ENCODE peak calls at places on chromosomes 13 and 19, in eight cellular contexts. M is choroid plexus epithelial cell; P is lung microvascular endothelial cell; C is AG04449; X is HuH-7; N is AG10803; U is ovary; W is activated CD4-positive, alpha-beta T cell treated with anti-CD3 and anti-CD28 coated beads for 4 hours. F is an unnamed sample.

GRCh38 chr19:30931307-30931706 is 417.9 kb downstream of the TSHZ3 start:
- DNase-seq in N (no peak), X (no peak), C (no peak), W (no peak), M (no peak), U (no peak), P (no peak), F (no peak)

GRCh38 chr13:100203696-100204367 is 114.9 kb downstream of the PCCA start:
- DNase-seq in N (peak), C (no peak), U (no peak), P (peak), X (no peak), W (no peak), M (peak), F (no peak)

GRCh38 chr13:111542530-111543341 is 222.3 kb downstream of the TEX29 start:
- DNase-seq in X (no peak), U (no peak), W (no peak), N (no peak), M (no peak), P (no peak), C (no peak), F (no peak)

GRCh38 chr13:85724554-85725432 is 74.4 kb downstream of the SLITRK6 start:
- DNase-seq in U (no peak), M (no peak), N (no peak), P (no peak), C (no peak), X (no peak), W (no peak), F (no peak)

GRCh38 chr19:46413262-46414031 is at the start of gene CCDC8:
- DNase-seq in W (no peak), X (peak), N (peak), P (no peak), M (peak), U (peak), C (peak), F (peak)

GRCh38 chr13:42066542-42066941 is 18.1 kb downstream of the DGKH start:
- DNase-seq in P (peak), N (peak), C (peak), W (no peak), X (no peak), M (peak), U (no peak), F (no peak)

GRCh38 chr13:25329706-25330105 is 28.3 kb downstream of the NUP58 start:
- DNase-seq in X (no peak), W (no peak), C (no peak), U (no peak), N (peak), P (no peak), M (peak), F (no peak)

GRCh38 chr13:30181856-30182651 is 125.3 kb downstream of the KATNAL1 start:
- DNase-seq in N (no peak), W (no peak), M (no peak), X (no peak), U (no peak), C (no peak), P (no peak), F (no peak)

GRCh38 chr19:18520848-18521691 is 800 bp downstream of the ELL start:
- DNase-seq in P (peak), C (no peak), W (no peak), N (no peak), U (peak), X (no peak), M (no peak), F (peak)

GRCh38 chr19:36460046-36460445 is 29.3 kb downstream of the ZNF566 start:
- DNase-seq in U (no peak), X (no peak), N (peak), P (no peak), M (peak), C (peak), W (no peak), F (no peak)

GRCh38 chr19:34904846-34905527 is 21.7 kb upstream of the ZNF30 start:
- DNase-seq in U (no peak), C (no peak), X (no peak), N (no peak), M (no peak), W (no peak), P (no peak), F (no peak)

GRCh38 chr13:102558029-102558428 is 38.8 kb upstream of the TPP2 start:
- DNase-seq in N (no peak), X (no peak), W (no peak), P (no peak), C (no peak), U (no peak), M (no peak), F (no peak)

F was measured in left ventricle myocardium inferior.